ENCODE peak calls at places on chromosome 21, in seven cellular contexts. V is G401, N is foreskin keratinocyte, J is midbrain, K is lower lobe of right lung, P is hepatic stellate cell, E is HEK293T. T is an unnamed sample.

GRCh38 chr21:44845418-44846200 is 27.7 kb upstream of the SUMO3 start:
- DNase-seq in E (peak), K (peak), P (peak), J (peak), V (peak), N (no peak), T (peak)

GRCh38 chr21:31185663-31186062 is 147.4 kb upstream of the KRTAP19-8 start:
- DNase-seq in K (no peak), P (no peak), V (no peak), E (no peak), N (no peak), J (no peak), T (no peak)

GRCh38 chr21:36548866-36549265 is 68.9 kb upstream of the CLDN14 start:
- DNase-seq in V (no peak), N (no peak), E (no peak), P (no peak), K (no peak), J (no peak), T (no peak)

GRCh38 chr21:37829447-37829846 is 86.8 kb downstream of the KCNJ6 start:
- DNase-seq in V (no peak), N (peak), E (no peak), P (peak), K (no peak), J (no peak), T (no peak)

GRCh38 chr21:22711636-22712035 is 1713.4 kb downstream of the NCAM2 start:
- DNase-seq in N (no peak), K (no peak), V (peak), P (no peak), E (no peak), J (no peak), T (no peak)

GRCh38 chr21:44926364-44927101 is 5.8 kb upstream of the ITGB2 start:
- DNase-seq in J (no peak), P (no peak), V (no peak), N (no peak), K (peak), E (no peak), T (no peak)

GRCh38 chr21:34517491-34518245 is 5.7 kb upstream of the KCNE1 start:
- DNase-seq in E (no peak), V (no peak), P (no peak), J (no peak), K (no peak), N (no peak), T (no peak)

GRCh38 chr21:45250914-45251634 is 36.6 kb downstream of the POFUT2 start:
- DNase-seq in K (no peak), N (no peak), E (no peak), V (no peak), J (no peak), P (no peak), T (no peak)

GRCh38 chr21:28421716-28422480 is 570.8 kb downstream of the LTN1 start:
- DNase-seq in K (no peak), V (peak), E (no peak), N (no peak), J (no peak), P (peak), T (no peak)

GRCh38 chr21:37172646-37173045 is 94.5 kb downstream of the VPS26C start:
- DNase-seq in P (no peak), K (no peak), E (no peak), N (no peak), V (no peak), J (no peak), T (no peak)

GRCh38 chr21:29340228-29340627 is 41.5 kb downstream of the BACH1 start:
- DNase-seq in V (no peak), K (no peak), N (no peak), P (no peak), E (no peak), J (no peak), T (no peak)

GRCh38 chr21:14383596-14384210 is 757 bp upstream of the HSPA13 start:
- DNase-seq in N (no peak), V (no peak), E (peak), J (peak), K (no peak), P (no peak), T (no peak)

GRCh38 chr21:38914531-38915385 is 109.0 kb downstream of the ETS2 start:
- DNase-seq in P (no peak), N (no peak), V (no peak), K (no peak), J (no peak), E (no peak), T (no peak)

GRCh38 chr21:29805110-29805509 is 134.7 kb downstream of the GRIK1 start:
- DNase-seq in J (no peak), P (no peak), E (no peak), V (no peak), N (no peak), K (no peak), T (no peak)

GRCh38 chr21:45136927-45137611 is 62.7 kb downstream of the ADARB1 start:
- DNase-seq in V (peak), J (peak), N (peak), P (peak), E (peak), K (peak), T (peak)

GRCh38 chr21:46054447-46054846 is 43.5 kb upstream of the COL6A2 start:
- DNase-seq in J (no peak), V (no peak), N (no peak), P (no peak), E (no peak), K (peak), T (no peak)

GRCh38 chr21:25573409-25574206 is 33.7 kb downstream of the MRPL39 start:
- DNase-seq in N (peak), P (peak), K (no peak), V (no peak), J (no peak), E (peak), T (no peak)

GRCh38 chr21:31198575-31198974 is 145.5 kb downstream of the TIAM1 start:
- DNase-seq in V (peak), E (peak), N (no peak), K (no peak), J (peak), P (peak), T (no peak)

GRCh38 chr21:32372755-32373154 is 20.1 kb downstream of the URB1 start:
- DNase-seq in J (no peak), N (peak), V (no peak), K (no peak), E (no peak), P (no peak), T (no peak)

GRCh38 chr21:42674351-42674940 is 21.0 kb downstream of the PDE9A start:
- DNase-seq in K (no peak), N (no peak), J (no peak), V (no peak), P (no peak), E (peak), T (no peak)

GRCh38 chr21:29648710-29649240 is 291.0 kb downstream of the GRIK1 start:
- DNase-seq in N (no peak), K (no peak), E (no peak), P (no peak), V (no peak), J (no peak), T (no peak)

GRCh38 chr21:32476661-32477423 is 64.3 kb downstream of the EVA1C start:
- DNase-seq in E (no peak), P (no peak), N (no peak), K (no peak), J (no peak), V (no peak), T (no peak)

GRCh38 chr21:26966978-26967913 is at the start of gene ADAMTS5:
- DNase-seq in J (no peak), E (peak), V (peak), P (peak), N (peak), K (peak), T (no peak)

GRCh38 chr21:44950351-44950750 is 10.5 kb downstream of the SLX9 start:
- DNase-seq in E (no peak), P (no peak), N (no peak), K (peak), J (no peak), V (no peak), T (no peak)

GRCh38 chr21:27275294-27275927 is 308.5 kb upstream of the ADAMTS5 start:
- DNase-seq in K (no peak), J (no peak), N (peak), P (peak), E (no peak), V (peak), T (no peak)

GRCh38 chr21:38470762-38471161 is 27.5 kb downstream of the ERG start:
- DNase-seq in K (no peak), J (no peak), P (no peak), E (no peak), N (no peak), V (no peak), T (no peak)

GRCh38 chr21:31660134-31660565 is 657 bp downstream of the SOD1 start:
- DNase-seq in P (peak), K (no peak), N (no peak), E (no peak), J (peak), V (peak), T (no peak)

GRCh38 chr21:16279658-16280581 is 550.1 kb downstream of the USP25 start:
- DNase-seq in J (peak), N (no peak), P (peak), E (peak), V (peak), K (no peak), T (no peak)

GRCh38 chr21:45386336-45386727 is 18.6 kb upstream of the COL18A1 start:
- DNase-seq in P (no peak), E (no peak), K (peak), J (no peak), V (no peak), N (no peak), T (no peak)

GRCh38 chr21:41250519-41250918 is 66.1 kb upstream of the FAM3B start:
- DNase-seq in K (no peak), J (no peak), E (no peak), V (peak), P (no peak), N (peak), T (no peak)

GRCh38 chr21:44890961-44891541 is 17.6 kb upstream of the PTTG1IP start:
- DNase-seq in P (no peak), J (no peak), V (no peak), N (no peak), E (no peak), K (no peak), T (no peak)

GRCh38 chr21:24023936-24024335 is 1583.3 kb downstream of the MRPL39 start:
- DNase-seq in J (no peak), V (no peak), E (no peak), P (no peak), K (no peak), N (no peak), T (no peak)

GRCh38 chr21:17370263-17370662 is 142.6 kb upstream of the CXADR start:
- DNase-seq in V (no peak), E (no peak), N (no peak), J (no peak), K (peak), P (no peak), T (no peak)

T was measured in omental fat pad.